ENCODE peak calls at places on chromosome 12, in nine cellular contexts. One of them, this sample, is unnamed.

GRCh38 chr12:119448737-119449136 is 114.2 kb downstream of the CCDC60 start:
- DNase-seq in G401: no peak
- DNase-seq in activated CD4-positive, alpha-beta memory T cell treated with anti-CD3 and anti-CD28 coated beads, Interleukin-2, amount 10 ng/mL, durations not matched to agents 7 days and 5 days: no peak
- DNase-seq in central memory CD4-positive, alpha-beta T cell: no peak
- DNase-seq in EH: no peak
- DNase-seq in stomach: no peak
- DNase-seq in fibroblast of pulmonary artery: no peak
- DNase-seq in fibroblast of mammary gland: no peak
- DNase-seq in stimulated activated CD8-positive, alpha-beta memory T cell treated with anti-CD3 and anti-CD28 coated beads, Interleukin-2, amount 100 ng/mL, for 1 hour: no peak
- DNase-seq in this sample: no peak

GRCh38 chr12:1890810-1891209 is 27.6 kb downstream of the CACNA2D4 start:
- DNase-seq in G401: no peak
- DNase-seq in activated CD4-positive, alpha-beta memory T cell treated with anti-CD3 and anti-CD28 coated beads, Interleukin-2, amount 10 ng/mL, durations not matched to agents 7 days and 5 days: peak
- DNase-seq in central memory CD4-positive, alpha-beta T cell: no peak
- DNase-seq in EH: no peak
- DNase-seq in stomach: no peak
- DNase-seq in fibroblast of pulmonary artery: no peak
- DNase-seq in fibroblast of mammary gland: no peak
- DNase-seq in stimulated activated CD8-positive, alpha-beta memory T cell treated with anti-CD3 and anti-CD28 coated beads, Interleukin-2, amount 100 ng/mL, for 1 hour: no peak
- DNase-seq in this sample: no peak

GRCh38 chr12:110536834-110537604 is 34.9 kb downstream of the RAD9B start:
- DNase-seq in G401: no peak
- DNase-seq in activated CD4-positive, alpha-beta memory T cell treated with anti-CD3 and anti-CD28 coated beads, Interleukin-2, amount 10 ng/mL, durations not matched to agents 7 days and 5 days: no peak
- DNase-seq in central memory CD4-positive, alpha-beta T cell: no peak
- DNase-seq in EH: peak
- DNase-seq in stomach: no peak
- DNase-seq in fibroblast of pulmonary artery: no peak
- DNase-seq in fibroblast of mammary gland: no peak
- DNase-seq in stimulated activated CD8-positive, alpha-beta memory T cell treated with anti-CD3 and anti-CD28 coated beads, Interleukin-2, amount 100 ng/mL, for 1 hour: no peak
- DNase-seq in this sample: no peak

GRCh38 chr12:52052471-52053186 is 1.4 kb downstream of the NR4A1 start:
- DNase-seq in G401: no peak
- DNase-seq in activated CD4-positive, alpha-beta memory T cell treated with anti-CD3 and anti-CD28 coated beads, Interleukin-2, amount 10 ng/mL, durations not matched to agents 7 days and 5 days: no peak
- DNase-seq in central memory CD4-positive, alpha-beta T cell: peak
- DNase-seq in EH: no peak
- DNase-seq in stomach: peak
- DNase-seq in fibroblast of pulmonary artery: peak
- DNase-seq in fibroblast of mammary gland: no peak
- DNase-seq in stimulated activated CD8-positive, alpha-beta memory T cell treated with anti-CD3 and anti-CD28 coated beads, Interleukin-2, amount 100 ng/mL, for 1 hour: no peak
- DNase-seq in this sample: no peak

GRCh38 chr12:67940780-67941243 is 48.4 kb upstream of the IFNG-AS1 start:
- DNase-seq in G401: no peak
- DNase-seq in activated CD4-positive, alpha-beta memory T cell treated with anti-CD3 and anti-CD28 coated beads, Interleukin-2, amount 10 ng/mL, durations not matched to agents 7 days and 5 days: no peak
- DNase-seq in central memory CD4-positive, alpha-beta T cell: no peak
- DNase-seq in EH: peak
- DNase-seq in stomach: peak
- DNase-seq in fibroblast of pulmonary artery: peak
- DNase-seq in fibroblast of mammary gland: peak
- DNase-seq in stimulated activated CD8-positive, alpha-beta memory T cell treated with anti-CD3 and anti-CD28 coated beads, Interleukin-2, amount 100 ng/mL, for 1 hour: no peak
- DNase-seq in this sample: no peak

GRCh38 chr12:68342966-68343365 is 10.8 kb upstream of the MDM1 start:
- DNase-seq in G401: no peak
- DNase-seq in activated CD4-positive, alpha-beta memory T cell treated with anti-CD3 and anti-CD28 coated beads, Interleukin-2, amount 10 ng/mL, durations not matched to agents 7 days and 5 days: no peak
- DNase-seq in central memory CD4-positive, alpha-beta T cell: no peak
- DNase-seq in EH: no peak
- DNase-seq in stomach: no peak
- DNase-seq in fibroblast of pulmonary artery: no peak
- DNase-seq in fibroblast of mammary gland: no peak
- DNase-seq in stimulated activated CD8-positive, alpha-beta memory T cell treated with anti-CD3 and anti-CD28 coated beads, Interleukin-2, amount 100 ng/mL, for 1 hour: no peak
- DNase-seq in this sample: no peak

GRCh38 chr12:130041983-130042812 is 120.1 kb upstream of the FZD10 start:
- DNase-seq in G401: peak
- DNase-seq in activated CD4-positive, alpha-beta memory T cell treated with anti-CD3 and anti-CD28 coated beads, Interleukin-2, amount 10 ng/mL, durations not matched to agents 7 days and 5 days: no peak
- DNase-seq in central memory CD4-positive, alpha-beta T cell: no peak
- DNase-seq in EH: no peak
- DNase-seq in stomach: no peak
- DNase-seq in fibroblast of pulmonary artery: no peak
- DNase-seq in fibroblast of mammary gland: no peak
- DNase-seq in stimulated activated CD8-positive, alpha-beta memory T cell treated with anti-CD3 and anti-CD28 coated beads, Interleukin-2, amount 100 ng/mL, for 1 hour: no peak
- DNase-seq in this sample: no peak

GRCh38 chr12:92546826-92547348 is 155.9 kb upstream of the PLEKHG7 start:
- DNase-seq in G401: no peak
- DNase-seq in activated CD4-positive, alpha-beta memory T cell treated with anti-CD3 and anti-CD28 coated beads, Interleukin-2, amount 10 ng/mL, durations not matched to agents 7 days and 5 days: no peak
- DNase-seq in central memory CD4-positive, alpha-beta T cell: no peak
- DNase-seq in EH: no peak
- DNase-seq in stomach: no peak
- DNase-seq in fibroblast of pulmonary artery: no peak
- DNase-seq in fibroblast of mammary gland: no peak
- DNase-seq in stimulated activated CD8-positive, alpha-beta memory T cell treated with anti-CD3 and anti-CD28 coated beads, Interleukin-2, amount 100 ng/mL, for 1 hour: no peak
- DNase-seq in this sample: no peak

GRCh38 chr12:71223139-71223538 is 65.3 kb upstream of the TSPAN8 start:
- DNase-seq in G401: no peak
- DNase-seq in activated CD4-positive, alpha-beta memory T cell treated with anti-CD3 and anti-CD28 coated beads, Interleukin-2, amount 10 ng/mL, durations not matched to agents 7 days and 5 days: no peak
- DNase-seq in central memory CD4-positive, alpha-beta T cell: no peak
- DNase-seq in EH: no peak
- DNase-seq in stomach: no peak
- DNase-seq in fibroblast of pulmonary artery: no peak
- DNase-seq in fibroblast of mammary gland: peak
- DNase-seq in stimulated activated CD8-positive, alpha-beta memory T cell treated with anti-CD3 and anti-CD28 coated beads, Interleukin-2, amount 100 ng/mL, for 1 hour: no peak
- DNase-seq in this sample: no peak

GRCh38 chr12:4217091-4217490 is 56.5 kb upstream of the CCND2 start:
- DNase-seq in G401: no peak
- DNase-seq in activated CD4-positive, alpha-beta memory T cell treated with anti-CD3 and anti-CD28 coated beads, Interleukin-2, amount 10 ng/mL, durations not matched to agents 7 days and 5 days: no peak
- DNase-seq in central memory CD4-positive, alpha-beta T cell: no peak
- DNase-seq in EH: no peak
- DNase-seq in stomach: no peak
- DNase-seq in fibroblast of pulmonary artery: no peak
- DNase-seq in fibroblast of mammary gland: no peak
- DNase-seq in stimulated activated CD8-positive, alpha-beta memory T cell treated with anti-CD3 and anti-CD28 coated beads, Interleukin-2, amount 100 ng/mL, for 1 hour: no peak
- DNase-seq in this sample: no peak

GRCh38 chr12:97899956-97900355 is 437.4 kb downstream of the RMST start:
- DNase-seq in G401: no peak
- DNase-seq in activated CD4-positive, alpha-beta memory T cell treated with anti-CD3 and anti-CD28 coated beads, Interleukin-2, amount 10 ng/mL, durations not matched to agents 7 days and 5 days: no peak
- DNase-seq in central memory CD4-positive, alpha-beta T cell: no peak
- DNase-seq in EH: no peak
- DNase-seq in stomach: no peak
- DNase-seq in fibroblast of pulmonary artery: no peak
- DNase-seq in fibroblast of mammary gland: no peak
- DNase-seq in stimulated activated CD8-positive, alpha-beta memory T cell treated with anti-CD3 and anti-CD28 coated beads, Interleukin-2, amount 100 ng/mL, for 1 hour: no peak
- DNase-seq in this sample: no peak